ENCODE peak calls at places on chromosomes 16 and 17, in ten cellular contexts. One of them, this sample, is unnamed.

GRCh38 chr17:66347661-66348604 is 45.5 kb downstream of the PRKCA start:
- DNase-seq in ACHN: peak; percentile 55
- DNase-seq in CD8-positive, alpha-beta T cell: no peak
- DNase-seq in SW480: no peak
- DNase-seq in caudate nucleus: no peak
- DNase-seq in Right ventricle myocardium superior: no peak
- DNase-seq in IMR-90: peak; percentile 54
- DNase-seq in activated effector memory CD4-positive, alpha-beta T cell treated with Interleukin-2 at 50 U/mL for 16 hours: no peak
- DNase-seq in mucosa of gallbladder: peak; percentile 58
- DNase-seq in AG09309: no peak
- DNase-seq in this sample: no peak

GRCh38 chr16:89599902-89600301 is 13.5 kb upstream of the DPEP1 start:
- DNase-seq in ACHN: no peak
- DNase-seq in CD8-positive, alpha-beta T cell: no peak
- DNase-seq in SW480: no peak
- DNase-seq in caudate nucleus: no peak
- DNase-seq in Right ventricle myocardium superior: no peak
- DNase-seq in IMR-90: no peak
- DNase-seq in activated effector memory CD4-positive, alpha-beta T cell treated with Interleukin-2 at 50 U/mL for 16 hours: no peak
- DNase-seq in mucosa of gallbladder: no peak
- DNase-seq in AG09309: no peak
- DNase-seq in this sample: no peak

GRCh38 chr16:85136705-85137322 is 24.5 kb upstream of the CIBAR2 start:
- DNase-seq in ACHN: peak; percentile 18
- DNase-seq in CD8-positive, alpha-beta T cell: peak; percentile 3
- DNase-seq in SW480: peak; percentile 64
- DNase-seq in caudate nucleus: no peak
- DNase-seq in Right ventricle myocardium superior: peak; percentile 69
- DNase-seq in IMR-90: no peak
- DNase-seq in activated effector memory CD4-positive, alpha-beta T cell treated with Interleukin-2 at 50 U/mL for 16 hours: no peak
- DNase-seq in mucosa of gallbladder: peak; percentile 15
- DNase-seq in AG09309: no peak
- DNase-seq in this sample: no peak

GRCh38 chr16:83307206-83307990 is 500.4 kb upstream of the HSBP1 start:
- DNase-seq in ACHN: no peak
- DNase-seq in CD8-positive, alpha-beta T cell: no peak
- DNase-seq in SW480: no peak
- DNase-seq in caudate nucleus: no peak
- DNase-seq in Right ventricle myocardium superior: no peak
- DNase-seq in IMR-90: no peak
- DNase-seq in activated effector memory CD4-positive, alpha-beta T cell treated with Interleukin-2 at 50 U/mL for 16 hours: no peak
- DNase-seq in mucosa of gallbladder: no peak
- DNase-seq in AG09309: no peak
- DNase-seq in this sample: no peak

GRCh38 chr17:82244413-82245140 is 15.7 kb downstream of the SLC16A3 start:
- DNase-seq in ACHN: peak; percentile 25
- DNase-seq in CD8-positive, alpha-beta T cell: peak; percentile 50
- DNase-seq in SW480: no peak
- DNase-seq in caudate nucleus: no peak
- DNase-seq in Right ventricle myocardium superior: no peak
- DNase-seq in IMR-90: no peak
- DNase-seq in activated effector memory CD4-positive, alpha-beta T cell treated with Interleukin-2 at 50 U/mL for 16 hours: no peak
- DNase-seq in mucosa of gallbladder: no peak
- DNase-seq in AG09309: no peak
- DNase-seq in this sample: no peak

GRCh38 chr16:82650804-82651203 is 24.0 kb downstream of the CDH13 start:
- DNase-seq in ACHN: no peak
- DNase-seq in CD8-positive, alpha-beta T cell: no peak
- DNase-seq in SW480: no peak
- DNase-seq in caudate nucleus: no peak
- DNase-seq in Right ventricle myocardium superior: no peak
- DNase-seq in IMR-90: no peak
- DNase-seq in activated effector memory CD4-positive, alpha-beta T cell treated with Interleukin-2 at 50 U/mL for 16 hours: no peak
- DNase-seq in mucosa of gallbladder: no peak
- DNase-seq in AG09309: no peak
- DNase-seq in this sample: no peak

GRCh38 chr17:73391331-73392265 is 79.8 kb upstream of the CDC42EP4 start:
- DNase-seq in ACHN: no peak
- DNase-seq in CD8-positive, alpha-beta T cell: no peak
- DNase-seq in SW480: no peak
- DNase-seq in caudate nucleus: no peak
- DNase-seq in Right ventricle myocardium superior: no peak
- DNase-seq in IMR-90: no peak
- DNase-seq in activated effector memory CD4-positive, alpha-beta T cell treated with Interleukin-2 at 50 U/mL for 16 hours: no peak
- DNase-seq in mucosa of gallbladder: no peak
- DNase-seq in AG09309: no peak
- DNase-seq in this sample: no peak

GRCh38 chr17:1058423-1059130 is 61.6 kb downstream of the TIMM22 start:
- DNase-seq in ACHN: peak; percentile 73
- DNase-seq in CD8-positive, alpha-beta T cell: no peak
- DNase-seq in SW480: no peak
- DNase-seq in caudate nucleus: no peak
- DNase-seq in Right ventricle myocardium superior: peak; percentile 82
- DNase-seq in IMR-90: peak; percentile 35
- DNase-seq in activated effector memory CD4-positive, alpha-beta T cell treated with Interleukin-2 at 50 U/mL for 16 hours: peak; percentile 25
- DNase-seq in mucosa of gallbladder: peak; percentile 49
- DNase-seq in AG09309: no peak
- DNase-seq in this sample: peak; percentile 13

GRCh38 chr16:71552698-71553503 is 24.0 kb downstream of the TAT start:
- DNase-seq in ACHN: peak; percentile 15
- DNase-seq in CD8-positive, alpha-beta T cell: no peak
- DNase-seq in SW480: peak; percentile 17
- DNase-seq in caudate nucleus: no peak
- DNase-seq in Right ventricle myocardium superior: no peak
- DNase-seq in IMR-90: no peak
- DNase-seq in activated effector memory CD4-positive, alpha-beta T cell treated with Interleukin-2 at 50 U/mL for 16 hours: no peak
- DNase-seq in mucosa of gallbladder: no peak
- DNase-seq in AG09309: no peak
- DNase-seq in this sample: no peak

GRCh38 chr17:50221500-50222480 is 20.4 kb upstream of the COL1A1 start:
- DNase-seq in ACHN: no peak
- DNase-seq in CD8-positive, alpha-beta T cell: no peak
- DNase-seq in SW480: no peak
- DNase-seq in caudate nucleus: no peak
- DNase-seq in Right ventricle myocardium superior: peak; percentile 65
- DNase-seq in IMR-90: peak; percentile 68
- DNase-seq in activated effector memory CD4-positive, alpha-beta T cell treated with Interleukin-2 at 50 U/mL for 16 hours: no peak
- DNase-seq in mucosa of gallbladder: no peak
- DNase-seq in AG09309: no peak
- DNase-seq in this sample: no peak

GRCh38 chr17:77686903-77687302 is 271.6 kb upstream of the TNRC6C start:
- DNase-seq in ACHN: no peak
- DNase-seq in CD8-positive, alpha-beta T cell: no peak
- DNase-seq in SW480: no peak
- DNase-seq in caudate nucleus: no peak
- DNase-seq in Right ventricle myocardium superior: no peak
- DNase-seq in IMR-90: no peak
- DNase-seq in activated effector memory CD4-positive, alpha-beta T cell treated with Interleukin-2 at 50 U/mL for 16 hours: no peak
- DNase-seq in mucosa of gallbladder: no peak
- DNase-seq in AG09309: no peak
- DNase-seq in this sample: no peak

GRCh38 chr16:76278976-76279375 is 1.8 kb downstream of the CNTNAP4 start:
- DNase-seq in ACHN: peak; percentile 41
- DNase-seq in CD8-positive, alpha-beta T cell: no peak
- DNase-seq in SW480: peak; percentile 39
- DNase-seq in caudate nucleus: no peak
- DNase-seq in Right ventricle myocardium superior: no peak
- DNase-seq in IMR-90: no peak
- DNase-seq in activated effector memory CD4-positive, alpha-beta T cell treated with Interleukin-2 at 50 U/mL for 16 hours: no peak
- DNase-seq in mucosa of gallbladder: no peak
- DNase-seq in AG09309: no peak
- DNase-seq in this sample: no peak

GRCh38 chr17:55264640-55265298 is at the start of gene HLF:
- DNase-seq in ACHN: peak; percentile 84
- DNase-seq in CD8-positive, alpha-beta T cell: peak; percentile 61
- DNase-seq in SW480: peak; percentile 79
- DNase-seq in caudate nucleus: peak; percentile 77
- DNase-seq in Right ventricle myocardium superior: peak; percentile 88
- DNase-seq in IMR-90: peak; percentile 63
- DNase-seq in activated effector memory CD4-positive, alpha-beta T cell treated with Interleukin-2 at 50 U/mL for 16 hours: peak; percentile 73
- DNase-seq in mucosa of gallbladder: peak; percentile 81
- DNase-seq in AG09309: no peak
- DNase-seq in this sample: peak; percentile 83

GRCh38 chr16:11796227-11797165 is 562 bp downstream of the ZC3H7A start:
- DNase-seq in ACHN: peak; percentile 69
- DNase-seq in CD8-positive, alpha-beta T cell: peak; percentile 51
- DNase-seq in SW480: no peak
- DNase-seq in caudate nucleus: no peak
- DNase-seq in Right ventricle myocardium superior: peak; percentile 85
- DNase-seq in IMR-90: peak; percentile 44
- DNase-seq in activated effector memory CD4-positive, alpha-beta T cell treated with Interleukin-2 at 50 U/mL for 16 hours: no peak
- DNase-seq in mucosa of gallbladder: peak; percentile 39
- DNase-seq in AG09309: no peak
- DNase-seq in this sample: peak; percentile 35

GRCh38 chr17:29674270-29674669 is 51.6 kb upstream of the CORO6 start:
- DNase-seq in ACHN: no peak
- DNase-seq in CD8-positive, alpha-beta T cell: no peak
- DNase-seq in SW480: no peak
- DNase-seq in caudate nucleus: no peak
- DNase-seq in Right ventricle myocardium superior: no peak
- DNase-seq in IMR-90: no peak
- DNase-seq in activated effector memory CD4-positive, alpha-beta T cell treated with Interleukin-2 at 50 U/mL for 16 hours: no peak
- DNase-seq in mucosa of gallbladder: no peak
- DNase-seq in AG09309: no peak
- DNase-seq in this sample: no peak

GRCh38 chr17:19319771-19320505 is 42.6 kb downstream of the B9D1 start:
- DNase-seq in ACHN: no peak
- DNase-seq in CD8-positive, alpha-beta T cell: no peak
- DNase-seq in SW480: no peak
- DNase-seq in caudate nucleus: no peak
- DNase-seq in Right ventricle myocardium superior: no peak
- DNase-seq in IMR-90: no peak
- DNase-seq in activated effector memory CD4-positive, alpha-beta T cell treated with Interleukin-2 at 50 U/mL for 16 hours: no peak
- DNase-seq in mucosa of gallbladder: no peak
- DNase-seq in AG09309: no peak
- DNase-seq in this sample: no peak

GRCh38 chr16:79653337-79654000 is 52.9 kb upstream of the MAF start:
- DNase-seq in ACHN: no peak
- DNase-seq in CD8-positive, alpha-beta T cell: no peak
- DNase-seq in SW480: no peak
- DNase-seq in caudate nucleus: no peak
- DNase-seq in Right ventricle myocardium superior: peak; percentile 80
- DNase-seq in IMR-90: no peak
- DNase-seq in activated effector memory CD4-positive, alpha-beta T cell treated with Interleukin-2 at 50 U/mL for 16 hours: no peak
- DNase-seq in mucosa of gallbladder: peak; percentile 11
- DNase-seq in AG09309: no peak
- DNase-seq in this sample: no peak

GRCh38 chr16:56121156-56121500 is 70.2 kb upstream of the GNAO1 start:
- DNase-seq in ACHN: no peak
- DNase-seq in CD8-positive, alpha-beta T cell: no peak
- DNase-seq in SW480: no peak
- DNase-seq in caudate nucleus: no peak
- DNase-seq in Right ventricle myocardium superior: no peak
- DNase-seq in IMR-90: no peak
- DNase-seq in activated effector memory CD4-positive, alpha-beta T cell treated with Interleukin-2 at 50 U/mL for 16 hours: no peak
- DNase-seq in mucosa of gallbladder: no peak
- DNase-seq in AG09309: no peak
- DNase-seq in this sample: no peak

GRCh38 chr16:48628359-48628985 is 18.5 kb upstream of the N4BP1 start:
- DNase-seq in ACHN: no peak
- DNase-seq in CD8-positive, alpha-beta T cell: no peak
- DNase-seq in SW480: no peak
- DNase-seq in caudate nucleus: no peak
- DNase-seq in Right ventricle myocardium superior: no peak
- DNase-seq in IMR-90: no peak
- DNase-seq in activated effector memory CD4-positive, alpha-beta T cell treated with Interleukin-2 at 50 U/mL for 16 hours: no peak
- DNase-seq in mucosa of gallbladder: peak; percentile 6
- DNase-seq in AG09309: no peak
- DNase-seq in this sample: no peak

GRCh38 chr17:74532115-74532514 is 840 bp upstream of the CD300LB start:
- DNase-seq in ACHN: no peak
- DNase-seq in CD8-positive, alpha-beta T cell: no peak
- DNase-seq in SW480: no peak
- DNase-seq in caudate nucleus: no peak
- DNase-seq in Right ventricle myocardium superior: peak; percentile 70
- DNase-seq in IMR-90: no peak
- DNase-seq in activated effector memory CD4-positive, alpha-beta T cell treated with Interleukin-2 at 50 U/mL for 16 hours: no peak
- DNase-seq in mucosa of gallbladder: peak; percentile 49
- DNase-seq in AG09309: no peak
- DNase-seq in this sample: no peak

GRCh38 chr17:81459864-81460263 is 52.7 kb downstream of the ACTG1 start:
- DNase-seq in ACHN: no peak
- DNase-seq in CD8-positive, alpha-beta T cell: no peak
- DNase-seq in SW480: no peak
- DNase-seq in caudate nucleus: no peak
- DNase-seq in Right ventricle myocardium superior: no peak
- DNase-seq in IMR-90: no peak
- DNase-seq in activated effector memory CD4-positive, alpha-beta T cell treated with Interleukin-2 at 50 U/mL for 16 hours: no peak
- DNase-seq in mucosa of gallbladder: no peak
- DNase-seq in AG09309: no peak
- DNase-seq in this sample: no peak

GRCh38 chr17:43734376-43734775 is 24.2 kb downstream of the SOST start:
- DNase-seq in ACHN: no peak
- DNase-seq in CD8-positive, alpha-beta T cell: no peak
- DNase-seq in SW480: no peak
- DNase-seq in caudate nucleus: no peak
- DNase-seq in Right ventricle myocardium superior: no peak
- DNase-seq in IMR-90: peak; percentile 69
- DNase-seq in activated effector memory CD4-positive, alpha-beta T cell treated with Interleukin-2 at 50 U/mL for 16 hours: no peak
- DNase-seq in mucosa of gallbladder: no peak
- DNase-seq in AG09309: peak; percentile 85
- DNase-seq in this sample: no peak

GRCh38 chr16:67270931-67271338 is 8.4 kb upstream of the PLEKHG4 start:
- DNase-seq in ACHN: no peak
- DNase-seq in CD8-positive, alpha-beta T cell: no peak
- DNase-seq in SW480: no peak
- DNase-seq in caudate nucleus: no peak
- DNase-seq in Right ventricle myocardium superior: no peak
- DNase-seq in IMR-90: no peak
- DNase-seq in activated effector memory CD4-positive, alpha-beta T cell treated with Interleukin-2 at 50 U/mL for 16 hours: no peak
- DNase-seq in mucosa of gallbladder: no peak
- DNase-seq in AG09309: no peak
- DNase-seq in this sample: no peak

GRCh38 chr16:72990003-72990521 is 57.9 kb downstream of the ZFHX3 start:
- DNase-seq in ACHN: peak; percentile 67
- DNase-seq in CD8-positive, alpha-beta T cell: no peak
- DNase-seq in SW480: peak; percentile 65
- DNase-seq in caudate nucleus: no peak
- DNase-seq in Right ventricle myocardium superior: peak; percentile 81
- DNase-seq in IMR-90: peak; percentile 68
- DNase-seq in activated effector memory CD4-positive, alpha-beta T cell treated with Interleukin-2 at 50 U/mL for 16 hours: no peak
- DNase-seq in mucosa of gallbladder: no peak
- DNase-seq in AG09309: peak; percentile 65
- DNase-seq in this sample: no peak

GRCh38 chr17:7383742-7384488 is 3.0 kb downstream of the TNK1 start:
- DNase-seq in ACHN: no peak
- DNase-seq in CD8-positive, alpha-beta T cell: peak; percentile 85
- DNase-seq in SW480: no peak
- DNase-seq in caudate nucleus: peak; percentile 69
- DNase-seq in Right ventricle myocardium superior: peak; percentile 66
- DNase-seq in IMR-90: peak; percentile 13
- DNase-seq in activated effector memory CD4-positive, alpha-beta T cell treated with Interleukin-2 at 50 U/mL for 16 hours: peak; percentile 77
- DNase-seq in mucosa of gallbladder: peak; percentile 23
- DNase-seq in AG09309: no peak
- DNase-seq in this sample: peak; percentile 84

GRCh38 chr16:75919664-75920063 is 193.4 kb upstream of the CPHXL start:
- DNase-seq in ACHN: no peak
- DNase-seq in CD8-positive, alpha-beta T cell: no peak
- DNase-seq in SW480: no peak
- DNase-seq in caudate nucleus: no peak
- DNase-seq in Right ventricle myocardium superior: no peak
- DNase-seq in IMR-90: peak; percentile 42
- DNase-seq in activated effector memory CD4-positive, alpha-beta T cell treated with Interleukin-2 at 50 U/mL for 16 hours: no peak
- DNase-seq in mucosa of gallbladder: no peak
- DNase-seq in AG09309: no peak
- DNase-seq in this sample: no peak

GRCh38 chr16:69567031-69567680 is 1.4 kb downstream of the NFAT5 start:
- DNase-seq in ACHN: peak; percentile 59
- DNase-seq in CD8-positive, alpha-beta T cell: no peak
- DNase-seq in SW480: peak; percentile 51
- DNase-seq in caudate nucleus: no peak
- DNase-seq in Right ventricle myocardium superior: no peak
- DNase-seq in IMR-90: peak; percentile 33
- DNase-seq in activated effector memory CD4-positive, alpha-beta T cell treated with Interleukin-2 at 50 U/mL for 16 hours: no peak
- DNase-seq in mucosa of gallbladder: peak; percentile 11
- DNase-seq in AG09309: no peak
- DNase-seq in this sample: peak; percentile 48